ENCODE peak calls at places on chromosome 15, in eight cellular contexts. U is keratinocyte; R is CD8-positive, alpha-beta T cell; P is pancreas; V is Caco-2; B is neuronal stem cell; G is OCI-LY7; X is heart right ventricle. C is an unnamed sample.

GRCh38 chr15:68061578-68061977 is 7.5 kb downstream of the PIAS1 start:
- DNase-seq in U (no peak), R (no peak), P (no peak), V (no peak), B (peak; percentile 18), G (no peak), X (no peak), C (no peak)

GRCh38 chr15:34514251-34514760 is 69.1 kb downstream of the GOLGA8B start:
- DNase-seq in U (no peak), R (no peak), P (peak; percentile 80), V (no peak), B (no peak), G (no peak), X (peak; percentile 63), C (peak; percentile 57)

GRCh38 chr15:79403501-79403900 is 28.6 kb upstream of the MINAR1 start:
- DNase-seq in U (no peak), R (no peak), P (no peak), V (no peak), B (no peak), G (no peak), X (no peak), C (no peak)

GRCh38 chr15:41999290-42000285 is 21.3 kb downstream of the PLA2G4E start:
- DNase-seq in U (no peak), R (no peak), P (no peak), V (no peak), B (no peak), G (no peak), X (no peak), C (no peak)

GRCh38 chr15:29822685-29823459 is 604 bp upstream of the TJP1 start:
- DNase-seq in U (no peak), R (no peak), P (peak; percentile 87), V (peak; percentile 88), B (no peak), G (no peak), X (peak; percentile 70), C (peak; percentile 62)

GRCh38 chr15:69131362-69132215 is 28.8 kb upstream of the GLCE start:
- DNase-seq in U (no peak), R (no peak), P (no peak), V (no peak), B (no peak), G (peak; percentile 16), X (no peak), C (peak; percentile 35)

GRCh38 chr15:29566914-29567313 is 255.4 kb downstream of the TJP1 start:
- DNase-seq in U (no peak), R (no peak), P (no peak), V (no peak), B (no peak), G (no peak), X (no peak), C (no peak)

GRCh38 chr15:68298882-68299381 is 21.4 kb downstream of the FEM1B start:
- DNase-seq in U (no peak), R (no peak), P (no peak), V (no peak), B (no peak), G (peak; percentile 81), X (no peak), C (peak; percentile 40)

GRCh38 chr15:31327674-31328424 is 1.2 kb downstream of the KLF13 start:
- DNase-seq in U (no peak), R (peak; percentile 73), P (peak; percentile 89), V (peak; percentile 78), B (no peak), G (peak; percentile 73), X (peak; percentile 78), C (peak; percentile 51)

GRCh38 chr15:90665288-90666134 is 51.6 kb upstream of the BLM start:
- DNase-seq in U (no peak), R (no peak), P (peak; percentile 83), V (peak; percentile 71), B (no peak), G (peak; percentile 79), X (peak; percentile 71), C (peak; percentile 73)

GRCh38 chr15:49741721-49742120 is 120.9 kb downstream of the DTWD1 start:
- DNase-seq in U (no peak), R (no peak), P (peak; percentile 26), V (no peak), B (no peak), G (no peak), X (no peak), C (no peak)

GRCh38 chr15:51837784-51838183 is 8.3 kb downstream of the TMOD3 start:
- DNase-seq in U (no peak), R (no peak), P (no peak), V (no peak), B (no peak), G (peak; percentile 59), X (no peak), C (no peak)

GRCh38 chr15:81027200-81027599 is 26.5 kb downstream of the TLNRD1 start:
- DNase-seq in U (no peak), R (no peak), P (no peak), V (no peak), B (no peak), G (no peak), X (no peak), C (no peak)

GRCh38 chr15:89794627-89795241 is 18.6 kb downstream of the MESP2 start:
- DNase-seq in U (no peak), R (no peak), P (no peak), V (no peak), B (no peak), G (no peak), X (no peak), C (no peak)

GRCh38 chr15:89186798-89187197 is 34.6 kb downstream of the RLBP1 start:
- DNase-seq in U (no peak), R (no peak), P (no peak), V (no peak), B (no peak), G (no peak), X (no peak), C (no peak)

GRCh38 chr15:101146118-101146702 is 105.6 kb downstream of the CHSY1 start:
- DNase-seq in U (no peak), R (no peak), P (no peak), V (no peak), B (no peak), G (no peak), X (no peak), C (no peak)

GRCh38 chr15:98904466-98905048 is 103.0 kb downstream of the PGPEP1L start:
- DNase-seq in U (no peak), R (no peak), P (no peak), V (peak; percentile 57), B (no peak), G (peak; percentile 39), X (no peak), C (peak; percentile 63)

GRCh38 chr15:68817304-68818087 is 3.2 kb downstream of the ANP32A start:
- DNase-seq in U (no peak), R (peak; percentile 63), P (peak; percentile 87), V (no peak), B (peak; percentile 42), G (peak; percentile 89), X (peak; percentile 66), C (peak; percentile 63)

GRCh38 chr15:69782155-69782658 is 315.5 kb downstream of the TLE3 start:
- DNase-seq in U (no peak), R (no peak), P (no peak), V (no peak), B (no peak), G (no peak), X (no peak), C (no peak)

GRCh38 chr15:31523027-31523654 is 196.5 kb downstream of the KLF13 start:
- DNase-seq in U (no peak), R (no peak), P (no peak), V (no peak), B (no peak), G (no peak), X (no peak), C (no peak)

GRCh38 chr15:60301024-60301423 is 96.8 kb downstream of the ANXA2 start:
- DNase-seq in U (no peak), R (no peak), P (no peak), V (no peak), B (no peak), G (peak; percentile 8), X (no peak), C (no peak)

GRCh38 chr15:62712455-62712839 is 330.1 kb upstream of the TPM1 start:
- DNase-seq in U (no peak), R (no peak), P (no peak), V (no peak), B (no peak), G (no peak), X (no peak), C (no peak)
- H3K36me3 ChIP-seq in U (no peaks in the 10 kb centered on the region), R (no peaks in the 10 kb centered on the region), P (no peaks in the 10 kb centered on the region), V (peaks cover 5% of the 10 kb centered on the region), B (peaks cover 2% of the 10 kb centered on the region), G (no peaks in the 10 kb centered on the region), X (peaks cover 95% of the 10 kb centered on the region), C (no peaks in the 10 kb centered on the region)

GRCh38 chr15:95690631-95691340 is 639.7 kb upstream of the NR2F2 start:
- DNase-seq in U (peak; percentile 63), R (no peak), P (no peak), V (no peak), B (no peak), G (no peak), X (no peak), C (no peak)
- H3K9me3 ChIP-seq in U (peaks cover 7% of the 10 kb centered on the region), R (no peaks in the 10 kb centered on the region), P (no peaks in the 10 kb centered on the region), V (peaks cover 9% of the 10 kb centered on the region), B (peaks cover 20% of the 10 kb centered on the region), G (peaks cover 5% of the 10 kb centered on the region), X (no peaks in the 10 kb centered on the region), C (peaks cover 16% of the 10 kb centered on the region)

GRCh38 chr15:65558336-65558735 is 28.1 kb downstream of the HACD3 start:
- DNase-seq in U (no peak), R (no peak), P (no peak), V (no peak), B (no peak), G (no peak), X (no peak), C (no peak)

GRCh38 chr15:65559941-65560340 is 29.7 kb downstream of the HACD3 start:
- DNase-seq in U (no peak), R (no peak), P (no peak), V (no peak), B (no peak), G (no peak), X (no peak), C (no peak)

GRCh38 chr15:65558997-65559760 is 28.9 kb downstream of the HACD3 start:
- DNase-seq in U (no peak), R (no peak), P (no peak), V (no peak), B (no peak), G (no peak), X (no peak), C (no peak)

GRCh38 chr15:65556622-65557021 is 26.4 kb downstream of the HACD3 start:
- DNase-seq in U (no peak), R (no peak), P (no peak), V (no peak), B (no peak), G (no peak), X (no peak), C (no peak)

DNA sequence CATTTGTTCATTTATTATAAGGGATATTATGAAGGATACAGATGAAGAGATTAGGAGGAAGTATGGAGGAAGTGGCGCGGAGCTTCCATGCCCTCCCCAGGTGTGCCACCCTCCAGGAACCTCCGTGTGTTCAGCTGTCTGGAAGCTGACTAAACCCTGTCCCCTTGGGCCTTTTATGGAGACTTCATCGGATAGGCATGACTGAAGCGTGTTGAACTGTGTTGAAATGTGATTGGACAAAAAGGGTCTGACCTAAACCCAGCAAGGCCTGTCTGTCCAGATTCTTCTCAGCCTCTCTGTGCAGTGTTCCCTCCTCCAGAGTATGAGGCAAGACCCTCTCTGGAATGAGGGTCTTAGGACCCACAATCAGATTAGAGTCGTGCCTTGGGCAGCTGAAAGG is 31.7 kb downstream of the HACD3 start:
- DNase-seq in U (no peak), R (no peak), P (no peak), V (no peak), B (no peak), G (no peak), X (no peak), C (no peak)
- H3K36me3 ChIP-seq in U (peaks cover 9% of the 10 kb centered on the region), R (peaks cover 16% of the 10 kb centered on the region), P (peaks cover 15% of the 10 kb centered on the region), V (no peaks in the 10 kb centered on the region), B (peaks cover 45% of the 10 kb centered on the region), G (peaks cover 94% of the 10 kb centered on the region), X (peaks cover 83% of the 10 kb centered on the region), C (peaks cover 45% of the 10 kb centered on the region)

GRCh38 chr15:25062551-25063430 is 108.0 kb downstream of the SNRPN start:
- DNase-seq in U (no peak), R (no peak), P (no peak), V (peak; percentile 14), B (no peak), G (no peak), X (no peak), C (no peak)
- H3K9me3 ChIP-seq in U (peaks cover 92% of the 10 kb centered on the region), R (peaks cover 98% of the 10 kb centered on the region), P (peaks cover 9% of the 10 kb centered on the region), V (peaks cover 94% of the 10 kb centered on the region), B (peaks cover 100% of the 10 kb centered on the region), G (no peaks in the 10 kb centered on the region), X (peaks cover 36% of the 10 kb centered on the region), C (no peaks in the 10 kb centered on the region)